ENCODE peak calls at places on chromosomes 3 and 15, in seven cellular contexts. Q is A549, L is stomach, Z is transverse colon, X is H1, I is suprapubic skin, P is tibial nerve. U is an unnamed sample.
A peak's percentile ranks its signal among the peaks of the same experiment; 100 is the strongest.

GRCh38 chr3:146250449-146251382 is at the start of gene PLSCR4:
- DNase-seq in Q (peak; percentile 61), L (peak; percentile 60), Z (peak; percentile 82), X (peak; percentile 65), I (peak; percentile 84), P (peak; percentile 68), U (peak; percentile 96)

GRCh38 chr3:126149960-126150515 is 30.3 kb downstream of the ALDH1L1 start:
- DNase-seq in Q (no peak), L (no peak), Z (no peak), X (peak; percentile 28), I (no peak), P (no peak), U (no peak)

GRCh38 chr3:4772171-4772804 is 206.9 kb upstream of the BHLHE40 start:
- DNase-seq in Q (no peak), L (peak; percentile 90), Z (peak; percentile 85), X (no peak), I (no peak), P (peak; percentile 73), U (no peak)

GRCh38 chr15:41401904-41402267 is 410 bp downstream of the NDUFAF1 start:
- DNase-seq in Q (no peak), L (no peak), Z (no peak), X (no peak), I (no peak), P (no peak), U (no peak)

GRCh38 chr3:82038536-82038935 is 277.1 kb upstream of the GBE1 start:
- DNase-seq in Q (no peak), L (no peak), Z (no peak), X (no peak), I (no peak), P (no peak), U (no peak)

GRCh38 chr15:62711691-62712454 is 330.7 kb upstream of the TPM1 start:
- DNase-seq in Q (no peak), L (no peak), Z (no peak), X (no peak), I (no peak), P (no peak), U (no peak)

GRCh38 chr3:119695480-119695879 is 7.3 kb upstream of the CFAP91 start:
- DNase-seq in Q (peak; percentile 46), L (no peak), Z (no peak), X (no peak), I (no peak), P (no peak), U (no peak)

GRCh38 chr15:77327168-77327567 is 92.7 kb downstream of the PEAK1 start:
- DNase-seq in Q (no peak), L (no peak), Z (no peak), X (no peak), I (no peak), P (no peak), U (no peak)

GRCh38 chr15:78177447-78177873 is 28.3 kb downstream of the IDH3A start:
- DNase-seq in Q (peak; percentile 44), L (peak; percentile 42), Z (peak; percentile 51), X (peak; percentile 88), I (no peak), P (peak; percentile 18), U (peak; percentile 42)

GRCh38 chr15:70627322-70627721 is 136.0 kb downstream of the UACA start:
- DNase-seq in Q (no peak), L (no peak), Z (no peak), X (no peak), I (no peak), P (no peak), U (no peak)

GRCh38 chr15:89971592-89971997 is 29.5 kb upstream of the ZNF710 start:
- DNase-seq in Q (peak; percentile 82), L (peak; percentile 66), Z (peak; percentile 73), X (peak; percentile 90), I (peak; percentile 70), P (no peak), U (peak; percentile 38)

GRCh38 chr3:185216587-185216918 is 37.3 kb downstream of the EHHADH start:
- DNase-seq in Q (no peak), L (no peak), Z (no peak), X (no peak), I (no peak), P (no peak), U (no peak)

GRCh38 chr15:94930441-94930840 is 699.1 kb downstream of the MCTP2 start:
- DNase-seq in Q (no peak), L (no peak), Z (no peak), X (no peak), I (no peak), P (no peak), U (no peak)
- H3K9me3 ChIP-seq in Q (peaks cover 13% of the 10 kb centered on the region), L (no peaks in the 10 kb centered on the region), Z (peaks cover 4% of the 10 kb centered on the region), X (peaks cover 8% of the 10 kb centered on the region), I (no peaks in the 10 kb centered on the region), P (peaks cover 10% of the 10 kb centered on the region), U (no peaks in the 10 kb centered on the region)

GRCh38 chr3:34212671-34213070 is 414.2 kb downstream of the PDCD6IP start:
- DNase-seq in Q (no peak), L (peak; percentile 71), Z (no peak), X (no peak), I (no peak), P (peak; percentile 40), U (no peak)

GRCh38 chr3:34206996-34207395 is 408.6 kb downstream of the PDCD6IP start:
- DNase-seq in Q (peak; percentile 5), L (no peak), Z (no peak), X (no peak), I (no peak), P (no peak), U (no peak)

GRCh38 chr3:34203386-34203785 is 405.0 kb downstream of the PDCD6IP start:
- DNase-seq in Q (no peak), L (no peak), Z (no peak), X (no peak), I (no peak), P (no peak), U (no peak)

GRCh38 chr3:34212175-34212574 is 413.7 kb downstream of the PDCD6IP start:
- DNase-seq in Q (no peak), L (peak; percentile 47), Z (no peak), X (no peak), I (no peak), P (no peak), U (no peak)

GRCh38 chr3:34207826-34208225 is 409.4 kb downstream of the PDCD6IP start:
- DNase-seq in Q (no peak), L (no peak), Z (no peak), X (no peak), I (no peak), P (no peak), U (no peak)
- TF ChIP-seq EP300 in Q (no peak), L (no peak), Z (no peak), X (no peak), I (peak; percentile 48), P (no peak), U (no peak)

GRCh38 chr3:122461834-122462233 is 46.0 kb upstream of the WDR5B start:
- DNase-seq in Q (no peak), L (no peak), Z (no peak), X (no peak), I (no peak), P (no peak), U (no peak)

GRCh38 chr3:122458992-122459391 is 43.1 kb upstream of the WDR5B start:
- DNase-seq in Q (peak; percentile 62), L (no peak), Z (no peak), X (no peak), I (no peak), P (no peak), U (no peak)

GRCh38 chr3:122456074-122456473 is 40.2 kb upstream of the WDR5B start:
- DNase-seq in Q (no peak), L (no peak), Z (no peak), X (no peak), I (no peak), P (no peak), U (no peak)

DNA sequence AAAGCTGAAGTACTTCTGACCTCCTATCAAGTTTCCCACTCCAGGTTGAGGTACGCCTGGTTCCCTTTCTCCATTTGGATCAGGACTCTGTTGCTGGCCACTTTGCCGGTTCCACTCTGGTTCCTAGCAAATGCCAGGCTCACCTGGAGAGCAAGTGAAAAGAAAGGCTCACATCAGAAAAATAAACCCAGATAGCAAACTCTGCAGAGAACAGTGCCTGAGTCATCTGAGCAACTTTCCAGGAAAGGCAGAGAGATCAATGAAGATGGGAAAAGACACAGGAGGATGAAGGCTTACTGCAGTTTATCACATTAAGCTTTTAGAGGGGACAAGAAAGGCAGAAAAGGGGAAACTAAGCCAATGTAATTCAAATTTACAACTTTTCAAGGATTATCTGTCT is 41.8 kb upstream of the WDR5B start:
- DNase-seq in Q (no peak), L (no peak), Z (no peak), X (no peak), I (no peak), P (no peak), U (no peak)
- H3K27ac ChIP-seq in Q (no peak overlapping the region), L (no peak overlapping the region), Z (no peak overlapping the region), X (no peak overlapping the region), I (no peak overlapping the region), P (no peak overlapping the region), U (no peak overlapping the region)

DNA sequence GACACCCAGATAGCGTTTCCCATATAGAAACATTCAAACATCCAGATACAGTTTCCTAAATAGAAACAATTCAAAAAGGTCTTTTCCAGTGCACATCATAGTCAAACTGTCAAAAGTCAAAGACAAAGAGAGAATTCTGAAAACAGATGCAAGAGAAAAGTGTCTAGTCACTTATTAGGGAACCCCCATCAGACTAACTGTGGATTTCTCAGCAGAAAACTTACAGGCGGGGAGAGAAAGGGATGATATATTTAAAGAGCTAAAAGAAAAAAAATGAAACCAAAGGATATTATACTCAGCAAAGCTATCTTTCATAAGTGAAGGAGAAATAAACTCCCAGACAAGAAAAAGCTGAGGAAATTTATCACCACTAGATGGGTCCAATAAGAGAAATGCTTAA is 22.3 kb upstream of the CX3CR1 start:
- DNase-seq in Q (no peak), L (no peak), Z (no peak), X (no peak), I (no peak), P (no peak), U (no peak)
- H3K9me3 ChIP-seq in Q (peaks cover 42% of the 10 kb centered on the region), L (peaks cover 46% of the 10 kb centered on the region), Z (peaks cover 19% of the 10 kb centered on the region), X (peaks cover 3% of the 10 kb centered on the region), I (peaks cover 25% of the 10 kb centered on the region), P (peaks cover 74% of the 10 kb centered on the region), U (peaks cover 16% of the 10 kb centered on the region)